ENCODE peak calls at places on chromosomes 7 and 10, in four cellular contexts. Y is IMR-90, K is mesenchymal stem cell, B is H1. O is an unnamed sample.

GRCh38 chr7:150449206-150449956 is 1.0 kb upstream of the GIMAP8 start:
- DNase-seq in B (no peak), K (no peak), Y (no peak), O (no peak)

GRCh38 chr10:116973371-116973905 is 31.5 kb downstream of the SHTN1 start:
- DNase-seq in K (no peak), B (no peak), Y (no peak), O (no peak)

GRCh38 chr7:33107136-33108066 is 1.8 kb downstream of the RP9 start:
- DNase-seq in Y (peak; percentile 67), K (peak; percentile 60), B (peak; percentile 56), O (peak; percentile 38)

GRCh38 chr10:110003524-110003885 is 4.3 kb upstream of the ADD3 start:
- DNase-seq in K (no peak), B (no peak), Y (no peak), O (no peak)

GRCh38 chr10:110040767-110041478 is 33.1 kb downstream of the ADD3 start:
- DNase-seq in Y (peak; percentile 25), K (no peak), B (no peak), O (no peak)

GRCh38 chr7:49638166-49638565 is 135.3 kb upstream of the VWC2 start:
- DNase-seq in K (no peak), B (no peak), Y (no peak), O (no peak)

GRCh38 chr7:140726304-140726703 is 29.8 kb downstream of the NDUFB2 start:
- DNase-seq in Y (peak; percentile 23), B (no peak), K (peak; percentile 18), O (no peak)

GRCh38 chr7:55206235-55207029 is 158.7 kb upstream of the LANCL2 start:
- DNase-seq in Y (peak; percentile 64), B (no peak), K (no peak), O (no peak)

GRCh38 chr7:46554688-46555422 is 633.8 kb upstream of the IGFBP3 start:
- DNase-seq in Y (peak; percentile 76), B (no peak), K (peak; percentile 59), O (no peak)

GRCh38 chr7:668139-668871 is 58.2 kb upstream of the DNAAF5 start:
- DNase-seq in B (no peak), K (peak; percentile 21), Y (peak; percentile 85), O (no peak)
- H2AFZ ChIP-seq in B (no peak overlapping the region), K (no peak overlapping the region), Y (peak overlapping the region; percentile 72), O (peak overlapping the region; percentile 82)

GRCh38 chr7:1641173-1641572 is 28.9 kb upstream of the ELFN1 start:
- DNase-seq in B (no peak), K (no peak), Y (no peak), O (no peak)

GRCh38 chr7:1640376-1641172 is 29.5 kb upstream of the ELFN1 start:
- DNase-seq in K (no peak), Y (no peak), B (peak; percentile 51), O (no peak)

GRCh38 chr7:1639071-1639470 is 31.0 kb upstream of the ELFN1 start:
- DNase-seq in K (no peak), B (no peak), Y (no peak), O (no peak)

GRCh38 chr7:1638113-1638726 is 31.9 kb upstream of the ELFN1 start:
- DNase-seq in K (no peak), Y (no peak), B (no peak), O (peak; percentile 20)

DNA sequence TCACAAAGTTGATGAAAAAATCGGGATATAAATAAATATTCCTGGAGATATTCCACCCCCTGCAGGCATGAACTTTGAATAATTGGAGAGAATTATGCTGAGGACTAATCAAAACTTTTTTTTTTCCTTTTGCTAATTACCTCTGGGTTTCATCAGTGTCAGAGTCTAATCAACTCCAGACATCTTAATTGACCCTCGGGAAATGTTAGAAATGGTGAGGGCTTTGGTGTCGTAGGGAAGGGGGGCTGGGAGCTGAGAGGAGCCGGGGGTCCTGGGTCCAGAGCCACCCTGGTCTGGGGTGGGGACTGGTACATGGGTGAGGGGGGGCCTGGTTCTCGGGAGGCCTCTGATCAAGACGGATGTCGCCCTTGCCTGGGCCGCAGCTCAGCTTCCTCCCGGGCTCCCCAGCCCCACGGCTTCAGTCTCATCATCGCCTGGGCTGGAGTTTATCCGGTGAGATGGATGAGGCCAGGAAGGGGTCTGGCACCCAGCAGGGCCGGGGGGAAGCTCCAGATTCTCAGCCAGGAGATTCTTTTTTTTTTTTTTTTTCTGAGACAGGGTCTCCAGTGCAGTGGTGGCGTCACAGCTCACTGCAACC is 30.4 kb upstream of the ELFN1 start:
- DNase-seq in Y (no peak), K (no peak), B (no peak), O (no peak)
- H4K8ac ChIP-seq in Y (no peak overlapping the region), K (no peak overlapping the region), B (no peak overlapping the region), O (no peak overlapping the region)

DNA sequence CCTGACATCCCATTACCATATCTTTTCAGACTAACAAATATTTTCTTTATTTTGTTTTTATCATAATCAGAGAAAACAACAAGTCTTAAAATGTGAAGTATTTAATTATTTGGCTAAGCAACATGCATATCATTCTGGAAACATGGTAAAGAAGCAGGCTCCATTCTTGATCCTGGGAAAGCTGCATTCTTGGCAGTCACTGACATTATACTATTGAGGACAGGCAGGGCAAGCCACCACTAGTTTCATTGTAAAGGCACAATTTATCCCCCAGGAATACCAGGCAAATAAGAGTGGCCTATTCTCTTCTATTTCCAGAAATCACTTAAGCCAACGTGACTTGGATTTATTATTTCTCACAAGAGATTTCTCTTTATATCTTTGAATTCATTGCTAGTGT is 153.8 kb upstream of the AKR1E2 start:
- DNase-seq in K (peak; percentile 29), B (no peak), Y (no peak), O (no peak)
- H2AFZ ChIP-seq in K (no peak overlapping the region), B (no peak overlapping the region), Y (no peak overlapping the region), O (no peak overlapping the region)

DNA sequence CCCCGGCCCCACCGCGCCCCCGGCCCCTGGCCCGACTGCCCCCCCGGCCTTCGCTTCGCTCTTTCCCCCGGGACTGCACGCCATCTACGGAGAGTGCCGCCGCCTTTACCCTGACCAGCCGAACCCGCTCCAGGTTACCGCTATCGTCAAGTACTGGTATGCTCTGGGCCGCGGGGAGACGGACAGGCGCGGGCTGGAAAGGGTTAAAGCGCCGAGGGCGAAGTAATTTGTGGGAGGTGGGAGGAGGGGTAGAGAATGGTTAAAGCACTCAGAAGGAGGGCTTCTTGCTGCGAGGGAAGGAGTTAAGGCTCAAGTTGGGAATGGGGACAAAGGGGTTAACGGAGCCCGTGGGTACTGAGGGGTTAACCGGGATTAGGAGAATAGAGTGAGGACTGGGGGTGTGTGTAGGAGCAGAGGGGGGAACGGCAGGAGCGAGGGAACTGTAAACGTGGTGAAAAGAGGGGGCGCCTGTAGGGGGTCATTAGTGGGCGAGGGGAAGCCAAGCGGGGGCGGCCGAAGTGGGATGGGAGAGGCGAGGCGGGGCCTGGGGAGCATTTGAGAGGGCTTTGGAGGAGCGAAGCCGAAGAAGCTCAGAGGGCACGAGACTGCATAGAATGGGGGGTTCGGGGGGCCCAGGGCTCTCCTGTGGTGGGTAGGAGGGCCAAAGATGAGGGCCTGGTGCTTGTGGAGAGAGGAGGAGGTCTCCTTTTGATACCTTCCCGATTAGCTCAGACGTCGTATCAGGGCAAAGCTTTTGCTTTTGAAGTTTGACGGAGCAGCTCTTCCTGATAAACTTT is 605 bp downstream of the SUFU start:
- DNase-seq in Y (peak; percentile 45), B (peak; percentile 80), K (peak; percentile 52), O (peak; percentile 74)
- H4K8ac ChIP-seq in Y (peak overlapping the region; percentile 73), B (peak overlapping the region; percentile 43), K (no peak overlapping the region), O (no peak overlapping the region)

GRCh38 chr10:8156918-8157317 is 102.4 kb downstream of the GATA3 start:
- DNase-seq in K (no peak), B (no peak), Y (no peak), O (no peak)

GRCh38 chr10:8159628-8160165 is 105.2 kb downstream of the GATA3 start:
- DNase-seq in K (peak; percentile 2), B (no peak), Y (no peak), O (no peak)

GRCh38 chr10:8163824-8164223 is 109.3 kb downstream of the GATA3 start:
- DNase-seq in B (no peak), Y (no peak), K (no peak), O (no peak)

DNA sequence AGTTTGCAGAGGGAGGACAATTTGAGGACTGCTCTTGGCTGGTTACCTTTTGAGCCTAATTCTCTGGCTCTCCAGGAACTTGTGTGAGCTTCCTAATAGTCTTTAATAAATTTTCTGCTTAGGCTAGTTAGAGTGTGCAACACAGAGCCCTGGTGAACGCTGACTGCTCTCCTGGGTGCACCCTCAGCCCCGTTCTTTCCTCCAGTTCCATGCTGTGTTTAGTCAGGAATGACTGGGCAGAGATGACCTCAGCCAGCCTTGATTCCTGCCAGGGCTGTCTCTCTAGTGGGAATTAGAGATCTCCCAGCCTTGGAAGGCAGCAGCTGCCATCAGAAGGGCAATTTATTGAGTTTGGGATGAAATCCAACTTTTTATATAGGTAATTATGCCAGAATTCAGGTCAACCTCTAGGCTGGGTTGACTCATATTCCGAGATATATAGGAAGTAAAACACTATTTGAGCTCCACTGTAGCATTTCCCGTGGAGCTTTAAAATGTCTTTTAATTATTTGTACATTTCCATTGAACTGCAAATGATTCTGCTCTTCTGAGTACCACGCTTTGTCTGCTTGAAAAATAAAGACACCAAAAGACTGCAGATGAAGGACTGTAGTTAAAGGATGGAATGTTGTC is 104.1 kb downstream of the GATA3 start:
- DNase-seq in K (no peak), B (no peak), Y (no peak), O (no peak)
- H2AFZ ChIP-seq in K (no peak overlapping the region), B (no peak overlapping the region), Y (no peak overlapping the region), O (no peak overlapping the region)

DNA sequence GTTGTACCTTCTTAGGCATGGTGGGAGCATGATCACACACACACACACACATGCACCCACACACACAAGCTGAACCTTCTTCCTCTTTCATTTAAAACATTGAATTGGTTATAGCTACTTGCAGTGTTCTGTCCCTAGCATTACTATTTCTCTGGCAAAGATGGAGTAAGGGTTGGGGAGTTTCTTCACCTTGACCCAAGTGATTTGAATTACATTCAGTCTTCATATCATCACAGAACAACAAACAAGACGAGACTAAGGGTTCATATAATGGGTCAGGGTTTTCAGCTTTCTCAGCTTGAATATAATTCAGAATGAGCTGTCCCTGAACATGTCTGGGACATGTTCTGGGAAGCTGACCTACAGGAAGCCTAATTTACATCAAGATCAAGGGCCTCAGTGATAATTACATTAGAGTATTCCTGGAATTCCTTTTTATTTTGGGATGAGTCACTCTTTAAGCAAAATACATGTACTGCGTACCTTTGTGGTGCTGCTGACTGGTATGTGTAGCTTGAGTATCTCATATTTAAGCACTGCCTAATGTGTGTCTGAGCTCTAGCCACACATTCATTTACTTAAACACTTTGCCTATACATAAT is 213.5 kb upstream of the TMEM229A start:
- DNase-seq in B (no peak), K (no peak), Y (peak; percentile 38), O (no peak)
- H4K8ac ChIP-seq in B (no peak overlapping the region), K (peak overlapping the region; percentile 77), Y (peak overlapping the region; percentile 100), O (no peak overlapping the region)

GRCh38 chr10:22087365-22087738 is 83.8 kb upstream of the DNAJC1 start:
- DNase-seq in B (no peak), K (no peak), Y (no peak), O (no peak)
- H2AFZ ChIP-seq in B (peak overlapping the region; percentile 76), K (no peak overlapping the region), Y (no peak overlapping the region), O (peak overlapping the region; percentile 71)